ENCODE peak calls at places on chromosomes 6 and 20, in five cellular contexts. R is astrocyte of the spinal cord; O is erythroblast; E is midbrain; C is effector memory CD4-positive, alpha-beta T cell. K is an unnamed sample.

GRCh38 chr20:3842332-3842930 is 4.2 kb upstream of the MAVS start:
- DNase-seq in C (no peak), R (no peak), O (peak; percentile 61), E (no peak), K (no peak)

GRCh38 chr6:4922488-4923037 is 81.3 kb downstream of the RPP40 start:
- DNase-seq in R (no peak), E (no peak), C (no peak), O (no peak), K (no peak)

GRCh38 chr20:1945134-1945618 is 48.7 kb downstream of the PDYN start:
- DNase-seq in C (no peak), R (no peak), O (no peak), E (peak; percentile 65), K (no peak)

GRCh38 chr6:136226674-136227377 is 23.3 kb downstream of the MTFR2 start:
- DNase-seq in R (peak; percentile 49), C (no peak), O (peak; percentile 73), E (no peak), K (no peak)

GRCh38 chr20:1331801-1332453 is 3.0 kb upstream of the SDCBP2 start:
- DNase-seq in O (no peak), E (no peak), C (no peak), R (no peak), K (no peak)

GRCh38 chr6:34837500-34837899 is 45.6 kb downstream of the BLTP3A start:
- DNase-seq in C (no peak), R (no peak), E (no peak), O (no peak), K (no peak)

GRCh38 chr6:118968416-118968815 is 33.5 kb upstream of the MCM9 start:
- DNase-seq in R (peak; percentile 32), E (peak; percentile 55), O (peak; percentile 63), C (no peak), K (no peak)

GRCh38 chr20:49853640-49854039 is 41.0 kb downstream of the SLC9A8 start:
- DNase-seq in O (no peak), C (no peak), R (peak; percentile 72), E (peak; percentile 12), K (no peak)

GRCh38 chr6:138778331-138778730 is 4.8 kb downstream of the CCDC28A start:
- DNase-seq in E (no peak), C (no peak), R (no peak), O (no peak), K (no peak)

GRCh38 chr6:151379933-151380847 is 11.2 kb downstream of the ZBTB2 start:
- DNase-seq in R (no peak), E (no peak), C (peak; percentile 12), O (peak; percentile 55), K (no peak)

GRCh38 chr6:12977851-12978250 is 261.3 kb downstream of the PHACTR1 start:
- DNase-seq in E (no peak), C (no peak), R (no peak), O (no peak), K (no peak)

GRCh38 chr20:58032599-58032998 is 195.9 kb downstream of the ANKRD60 start:
- DNase-seq in R (no peak), O (no peak), E (no peak), C (no peak), K (no peak)

GRCh38 chr20:12270863-12271262 is 353.2 kb downstream of the BTBD3 start:
- DNase-seq in E (no peak), R (no peak), O (no peak), C (no peak), K (no peak)

GRCh38 chr6:44309092-44309491 is 4.1 kb downstream of the AARS2 start:
- DNase-seq in E (no peak), R (peak; percentile 49), C (no peak), O (no peak), K (no peak)

GRCh38 chr6:4059115-4059777 is 19.7 kb downstream of the FAM217A start:
- DNase-seq in E (no peak), C (no peak), R (peak; percentile 87), O (no peak), K (peak; percentile 3)

GRCh38 chr6:30006170-30007131 is 54.6 kb upstream of the POLR1H start:
- DNase-seq in E (no peak), C (no peak), O (no peak), R (no peak), K (no peak)

GRCh38 chr6:52653151-52653550 is 17.8 kb upstream of the TMEM14A start:
- DNase-seq in C (no peak), E (no peak), O (no peak), R (no peak), K (no peak)

GRCh38 chr6:48194596-48195295 is 83.7 kb upstream of the PTCHD4 start:
- DNase-seq in R (no peak), C (no peak), O (no peak), E (no peak), K (no peak)

GRCh38 chr6:29419516-29419915 is 4.8 kb downstream of the OR12D1 start:
- DNase-seq in E (no peak), R (no peak), C (no peak), O (no peak), K (no peak)

GRCh38 chr20:50722466-50723155 is 8.8 kb upstream of the PARD6B start:
- DNase-seq in C (no peak), O (no peak), E (no peak), R (no peak), K (no peak)

GRCh38 chr6:169189227-169189626 is 64.4 kb downstream of the THBS2 start:
- DNase-seq in E (no peak), R (no peak), C (no peak), O (no peak), K (no peak)

GRCh38 chr6:112225691-112226090 is 28.7 kb downstream of the LAMA4 start:
- DNase-seq in E (no peak), R (no peak), O (no peak), C (no peak), K (no peak)

GRCh38 chr6:136412410-136412809 is 122.8 kb upstream of the BCLAF1 start:
- DNase-seq in C (no peak), E (no peak), O (no peak), R (no peak), K (no peak)

K was measured in stimulated activated naive CD4-positive, alpha-beta T cell.